ENCODE peak calls at places on chromosomes 5 and 9, in seven cellular contexts. R is nephron progenitor cell, H is GM20000, G is HFF-Myc, T is spleen, M is stomach, I is chondrocyte. W is an unnamed sample.

GRCh38 chr5:168443533-168443932 is 42.7 kb upstream of the RARS1 start:
- DNase-seq in G (no peak), H (no peak), R (no peak), M (no peak), T (no peak), I (no peak), W (no peak)

GRCh38 chr5:13659391-13659790 is 285.1 kb downstream of the DNAH5 start:
- DNase-seq in I (no peak), H (no peak), M (no peak), R (no peak), G (no peak), T (no peak), W (no peak)

GRCh38 chr5:43019615-43020293 is 20.4 kb downstream of the ANXA2R start:
- DNase-seq in I (no peak), T (peak), G (no peak), R (peak), M (peak), H (peak), W (peak)

GRCh38 chr9:36895744-36896260 is 138.3 kb downstream of the PAX5 start:
- DNase-seq in I (no peak), T (no peak), G (no peak), M (no peak), R (no peak), H (no peak), W (no peak)

GRCh38 chr9:88322906-88323566 is 65.2 kb upstream of the SPIN1 start:
- DNase-seq in H (no peak), G (no peak), M (no peak), R (no peak), I (peak), T (no peak), W (peak)

GRCh38 chr5:72138943-72139467 is 31.7 kb downstream of the MAP1B start:
- DNase-seq in R (no peak), M (no peak), G (peak), I (no peak), H (no peak), T (no peak), W (peak)

GRCh38 chr5:57501414-57502321 is 19.1 kb upstream of the ACTBL2 start:
- DNase-seq in T (no peak), G (no peak), H (no peak), M (no peak), I (no peak), R (no peak), W (no peak)

GRCh38 chr5:160792281-160792680 is 59.7 kb downstream of the ATP10B start:
- DNase-seq in H (no peak), T (no peak), G (no peak), I (no peak), R (no peak), M (no peak), W (no peak)

GRCh38 chr9:81814404-81814793 is 113.8 kb upstream of the SPATA31D4 start:
- DNase-seq in M (no peak), T (no peak), G (no peak), I (no peak), R (no peak), H (no peak), W (no peak)

GRCh38 chr5:72633649-72634048 is 126.4 kb upstream of the ZNF366 start:
- DNase-seq in R (no peak), M (no peak), H (no peak), G (peak), T (no peak), I (no peak), W (no peak)

GRCh38 chr5:106522296-106522695 is 1148.4 kb downstream of the EFNA5 start:
- DNase-seq in R (no peak), H (no peak), T (no peak), G (no peak), M (no peak), I (no peak), W (no peak)

GRCh38 chr5:149656576-149657182 is 73.4 kb upstream of the PPARGC1B start:
- DNase-seq in I (no peak), M (peak), H (peak), R (peak), T (no peak), G (no peak), W (peak)

GRCh38 chr9:127700140-127700539 is 6.6 kb upstream of the CFAP157 start:
- DNase-seq in T (no peak), I (no peak), H (no peak), R (no peak), M (no peak), G (no peak), W (no peak)

GRCh38 chr5:312845-313244 is 8.7 kb upstream of the AHRR start:
- DNase-seq in T (no peak), I (no peak), R (no peak), H (no peak), G (no peak), M (no peak), W (no peak)

DNA sequence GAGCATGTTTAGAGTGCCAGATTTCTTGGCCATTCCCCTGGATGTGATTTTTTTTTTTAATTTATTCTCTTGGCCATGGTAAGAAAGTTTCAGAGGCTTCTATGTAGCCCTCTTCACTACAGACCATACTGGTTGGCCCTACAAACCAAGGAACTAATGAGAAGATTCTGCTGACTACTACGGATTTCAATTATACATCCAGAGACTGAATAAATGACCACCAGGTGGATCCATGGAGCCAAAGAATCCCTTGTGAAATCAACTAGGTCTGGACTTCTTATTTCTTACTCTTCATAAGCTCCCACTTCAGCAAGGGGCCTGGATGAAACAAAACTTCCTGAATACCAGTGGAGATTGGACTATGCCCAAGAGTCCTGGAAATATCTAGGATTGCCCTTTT is 27.6 kb downstream of the ZNF622 start:
- DNase-seq in I (no peak), H (no peak), M (no peak), T (no peak), R (no peak), G (no peak), W (no peak)
- TF ChIP-seq CTCF in I (peak), H (no peak), M (no peak), T (no peak), R (no peak), G (peak), W (no peak)

GRCh38 chr5:153629027-153629426 is 138.6 kb downstream of the GRIA1 start:
- DNase-seq in G (peak), T (no peak), H (no peak), R (peak), I (no peak), M (no peak), W (no peak)
- TF ChIP-seq CTCF in G (peak), T (peak), H (no peak), R (no peak), I (peak), M (no peak), W (no peak)

GRCh38 chr9:93588641-93589609 is 12.5 kb downstream of the PHF2 start:
- DNase-seq in M (no peak), R (no peak), I (no peak), T (no peak), H (no peak), G (no peak), W (no peak)
- TF ChIP-seq CTCF in M (no peak), R (no peak), I (no peak), T (no peak), H (no peak), G (no peak), W (no peak)

DNA sequence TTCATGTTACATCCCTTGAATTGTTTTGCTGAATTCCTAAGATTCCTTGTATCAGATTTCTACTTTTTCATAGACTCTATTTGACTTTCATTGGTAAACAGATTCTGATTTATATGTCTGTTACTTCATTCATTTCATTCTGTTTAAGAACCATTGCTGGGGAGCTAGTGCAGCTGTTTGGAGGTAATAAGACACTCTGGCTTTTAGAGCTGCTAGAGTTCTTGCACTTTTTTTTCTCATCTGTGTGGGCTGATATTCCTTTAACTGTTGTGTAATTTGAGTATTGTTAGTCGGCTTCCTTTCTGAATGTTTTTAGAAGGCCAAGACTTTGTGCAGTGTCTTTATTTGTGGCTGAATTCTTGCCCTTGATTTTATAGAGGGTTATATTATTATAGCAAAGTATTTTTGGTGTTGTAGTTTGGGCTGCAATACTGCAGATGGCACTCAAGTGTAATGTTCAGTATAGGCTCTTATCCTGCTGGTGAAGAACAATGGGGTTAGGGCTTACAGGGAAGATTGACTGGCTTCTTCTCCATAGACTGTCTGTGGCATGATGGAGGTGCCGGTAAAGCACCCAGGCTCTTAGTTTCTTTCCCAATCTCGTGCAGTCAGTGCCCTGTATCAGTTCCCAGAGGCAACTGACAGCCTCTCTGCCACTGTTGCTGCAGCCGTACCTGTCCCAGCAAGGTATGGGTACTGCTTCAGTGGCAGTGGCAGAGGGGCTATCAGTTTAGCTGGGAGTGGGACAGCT is 162.2 kb downstream of the OXCT1 start:
- DNase-seq in M (no peak), H (peak), G (peak), I (no peak), T (no peak), R (no peak), W (no peak)
- TF ChIP-seq CTCF in M (no peak), H (peak), G (peak), I (peak), T (no peak), R (peak), W (peak)

GRCh38 chr9:71769175-71770165 is 1.2 kb upstream of the CEMIP2 start:
- DNase-seq in T (peak), I (peak), R (peak), H (peak), G (no peak), M (peak), W (peak)
- TF ChIP-seq CTCF in T (peak), I (peak), R (no peak), H (no peak), G (no peak), M (no peak), W (peak)

DNA sequence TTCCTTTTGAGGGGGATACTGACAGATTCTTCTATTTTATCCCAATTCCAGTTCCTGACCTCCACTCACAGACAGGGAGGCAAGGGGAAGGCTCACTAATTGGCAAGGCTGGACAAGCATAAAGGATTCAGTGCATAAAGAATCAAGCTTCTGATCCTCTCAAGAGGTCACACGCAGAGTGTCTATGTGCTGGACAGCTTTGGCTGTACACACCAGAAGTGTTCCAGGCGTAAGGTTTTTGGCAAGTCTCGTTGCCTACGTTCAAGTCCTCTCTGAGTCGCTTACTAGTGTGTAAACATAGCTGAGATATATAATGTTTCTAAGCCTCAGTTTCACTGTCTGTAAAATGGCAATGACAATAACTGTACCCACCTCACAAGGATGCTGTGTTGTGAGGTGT is 52.0 kb downstream of the PALM2AKAP2 start:
- DNase-seq in I (no peak), G (no peak), R (no peak), T (no peak), M (no peak), H (no peak), W (no peak)
- TF ChIP-seq CTCF in I (no peak), G (no peak), R (no peak), T (no peak), M (no peak), H (no peak), W (no peak)

GRCh38 chr9:21084242-21084850 is 6.6 kb upstream of the IFNB1 start:
- DNase-seq in G (no peak), R (no peak), H (no peak), I (no peak), M (no peak), T (no peak), W (no peak)

GRCh38 chr9:21081999-21082398 is 4.3 kb upstream of the IFNB1 start:
- DNase-seq in I (no peak), R (no peak), G (no peak), T (no peak), H (no peak), M (no peak), W (peak)

GRCh38 chr9:21081451-21081850 is 3.7 kb upstream of the IFNB1 start:
- DNase-seq in I (no peak), G (no peak), R (no peak), T (no peak), M (no peak), H (no peak), W (no peak)

GRCh38 chr9:21082671-21083070 is 4.9 kb upstream of the IFNB1 start:
- DNase-seq in T (no peak), H (no peak), I (no peak), R (no peak), G (no peak), M (no peak), W (no peak)

GRCh38 chr9:21085010-21085409 is 7.3 kb upstream of the IFNB1 start:
- DNase-seq in I (no peak), H (no peak), T (no peak), G (no peak), M (no peak), R (no peak), W (no peak)
- TF ChIP-seq CTCF in I (no peak), H (no peak), T (no peak), G (no peak), M (no peak), R (no peak), W (no peak)

DNA sequence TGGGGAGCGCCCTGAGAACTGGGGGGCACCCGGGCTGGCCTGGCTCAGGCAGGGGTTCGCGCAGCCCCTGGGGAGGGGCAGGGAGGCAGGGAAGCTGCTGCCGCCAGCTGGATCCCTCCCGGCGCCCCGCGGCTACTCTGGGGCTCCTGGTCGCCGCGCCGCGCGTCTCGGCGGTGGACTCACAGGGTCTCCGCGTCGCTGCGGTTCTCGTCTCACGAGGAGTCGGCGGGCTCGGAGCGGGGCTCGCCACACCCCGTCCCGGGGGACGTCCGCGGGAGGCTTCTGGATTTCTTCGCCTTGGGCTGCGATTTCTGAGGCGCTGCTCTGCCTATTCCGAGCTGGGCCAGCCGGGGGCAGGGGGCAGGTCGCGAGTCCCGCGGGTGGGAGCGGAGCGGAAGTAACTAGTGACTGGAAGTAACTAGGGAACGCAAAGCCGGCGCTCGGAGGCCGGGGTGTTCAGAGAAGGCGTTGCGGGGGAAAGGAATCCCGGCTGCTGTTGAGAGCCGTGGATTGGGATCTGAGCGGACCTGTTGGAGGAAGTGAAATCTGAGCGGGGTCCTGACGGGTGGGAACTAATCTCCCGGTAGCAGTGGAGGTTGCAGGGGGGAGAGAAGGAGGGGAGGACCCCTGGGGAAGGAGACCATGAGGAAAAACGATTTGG is 509 bp downstream of the CYSTM1 start:
- DNase-seq in M (peak), T (peak), G (no peak), R (peak), I (no peak), H (peak), W (peak)
- TF ChIP-seq CTCF in M (no peak), T (no peak), G (no peak), R (no peak), I (peak), H (no peak), W (peak)

GRCh38 chr5:171924493-171925122 is 81.8 kb downstream of the FBXW11 start:
- DNase-seq in G (no peak), R (no peak), M (no peak), H (no peak), I (no peak), T (no peak), W (no peak)

GRCh38 chr5:171931163-171931562 is 75.3 kb downstream of the FBXW11 start:
- DNase-seq in G (no peak), I (no peak), T (no peak), H (peak), M (no peak), R (no peak), W (no peak)

GRCh38 chr5:171926311-171926710 is 80.1 kb downstream of the FBXW11 start:
- DNase-seq in G (no peak), R (no peak), H (no peak), T (peak), M (no peak), I (no peak), W (peak)

DNA sequence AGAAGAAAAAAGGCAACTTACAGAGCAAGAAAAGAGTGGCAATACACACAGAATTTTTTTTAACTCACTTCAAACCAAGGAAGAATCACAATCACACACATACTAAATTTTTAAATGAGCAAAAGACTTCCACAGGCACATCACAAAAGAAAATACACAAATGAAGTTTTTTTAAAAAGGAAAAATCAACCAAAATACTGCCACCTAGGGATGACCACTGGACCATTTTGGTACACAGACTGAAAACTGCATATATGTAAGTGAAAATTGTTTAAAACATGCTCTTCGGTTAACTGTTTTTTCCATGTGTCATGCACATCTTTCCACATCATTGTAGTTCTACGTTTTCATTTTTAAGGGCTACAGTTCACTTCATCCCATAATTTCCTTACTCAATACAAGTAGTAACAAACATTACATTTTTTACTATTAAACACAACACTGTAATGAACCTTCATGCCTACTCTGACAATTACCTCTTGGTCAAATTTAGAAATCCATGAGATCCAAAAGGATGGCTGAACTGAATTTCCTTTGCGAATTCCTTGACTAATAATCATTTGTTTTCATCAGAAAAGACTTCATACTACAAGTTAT is 79.0 kb downstream of the FBXW11 start:
- DNase-seq in I (no peak), R (no peak), G (no peak), M (no peak), T (no peak), H (no peak), W (no peak)
- TF ChIP-seq CTCF in I (peak), R (peak), G (peak), M (no peak), T (no peak), H (peak), W (peak)

DNA sequence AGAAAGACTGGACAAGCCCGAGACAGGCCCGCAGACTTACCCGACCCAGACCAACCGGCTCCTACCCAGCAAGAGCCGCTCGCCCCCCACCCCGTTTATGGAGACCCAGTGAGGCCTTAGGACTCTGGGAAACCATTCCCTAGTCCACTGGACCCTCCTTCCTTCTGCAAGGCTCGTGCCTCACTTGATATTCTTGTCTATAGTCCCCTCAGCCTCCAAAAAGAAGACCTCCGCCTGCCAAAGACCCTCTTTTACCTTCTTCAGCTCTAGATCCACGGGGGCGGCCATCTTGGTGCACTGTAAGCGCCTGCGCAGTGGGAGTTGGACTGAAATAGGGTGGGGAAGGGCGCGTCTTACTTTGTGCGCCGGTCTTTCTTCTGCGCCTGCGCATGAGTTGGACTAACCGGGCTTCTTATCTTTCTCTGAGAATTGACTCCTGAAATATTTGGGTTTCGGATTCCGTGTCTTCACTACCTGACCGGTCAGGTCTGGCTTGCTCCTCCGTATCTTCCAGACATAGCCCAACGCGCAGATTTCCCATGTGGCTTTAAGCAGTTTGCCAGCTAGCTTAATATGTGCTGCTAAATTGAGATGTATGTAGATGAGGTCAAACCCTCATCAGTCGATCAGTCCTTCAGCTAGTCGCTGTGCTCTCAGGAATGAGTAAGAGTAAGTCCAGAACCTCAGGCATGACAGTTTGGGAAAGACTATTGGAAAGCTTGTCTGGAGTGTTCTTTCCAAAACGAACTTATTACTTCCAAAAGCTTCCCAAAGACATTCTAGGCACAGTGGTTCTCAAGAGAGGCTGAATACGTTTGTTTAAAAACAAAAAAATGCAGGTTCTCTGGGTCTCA is at the start of gene PFDN1:
- DNase-seq in G (peak), M (peak), R (peak), T (peak), H (peak), I (peak), W (peak)
- TF ChIP-seq CTCF in G (no peak), M (no peak), R (no peak), T (no peak), H (no peak), I (no peak), W (no peak)

W was measured in activated CD8-positive, alpha-beta T cell treated with anti-CD3 and anti-CD28 coated beads for 36 hours.